ENCODE peak calls at places on chromosome 22, in five cellular contexts. G, D, N, R and U are unnamed samples.

GRCh38 chr22:44411226-44412135 is 86.6 kb downstream of the RTL6 start:
- DNase-seq in G (no peak), D (no peak), N (no peak), R (no peak), U (no peak)

GRCh38 chr22:23841736-23842404 is 3.1 kb upstream of the DERL3 start:
- DNase-seq in G (no peak), D (no peak), N (no peak), R (no peak), U (no peak)

GRCh38 chr22:25668437-25668836 is 73.6 kb upstream of the MYO18B start:
- DNase-seq in G (no peak), D (no peak), N (peak; percentile 65), R (no peak), U (no peak)

GRCh38 chr22:35524966-35525686 is 15.5 kb upstream of the RASD2 start:
- DNase-seq in G (peak; percentile 70), D (no peak), N (no peak), R (no peak), U (no peak)

GRCh38 chr22:23709107-23709506 is 18.3 kb downstream of the RGL4 start:
- DNase-seq in G (no peak), D (no peak), N (peak; percentile 10), R (no peak), U (no peak)

GRCh38 chr22:38202437-38203089 is 769 bp downstream of the MAFF start:
- DNase-seq in G (peak; percentile 60), D (peak; percentile 61), N (peak; percentile 90), R (peak; percentile 83), U (no peak)

GRCh38 chr22:44024288-44024908 is at the start of gene PARVB:
- DNase-seq in G (peak; percentile 34), D (no peak), N (no peak), R (peak; percentile 65), U (no peak)

GRCh38 chr22:30922151-30922611 is 46.4 kb downstream of the MORC2 start:
- DNase-seq in G (peak; percentile 80), D (no peak), N (peak; percentile 10), R (peak; percentile 90), U (no peak)

GRCh38 chr22:20405291-20405930 is 11.5 kb downstream of the ZNF74 start:
- DNase-seq in G (no peak), D (no peak), N (no peak), R (no peak), U (no peak)

GRCh38 chr22:31840581-31840980 is 86.8 kb downstream of the DEPDC5 start:
- DNase-seq in G (no peak), D (peak; percentile 12), N (no peak), R (no peak), U (no peak)

GRCh38 chr22:50192825-50193204 is 7.1 kb downstream of the TRABD start:
- DNase-seq in G (no peak), D (no peak), N (no peak), R (no peak), U (no peak)

GRCh38 chr22:35952576-35952975 is 76.0 kb downstream of the RBFOX2 start:
- DNase-seq in G (no peak), D (no peak), N (no peak), R (no peak), U (no peak)

GRCh38 chr22:49555526-49555925 is 272.1 kb downstream of the BRD1 start:
- DNase-seq in G (no peak), D (no peak), N (no peak), R (no peak), U (no peak)

GRCh38 chr22:50535113-50535512 is 5.3 kb upstream of the TYMP start:
- DNase-seq in G (no peak), D (no peak), N (no peak), R (no peak), U (no peak)

GRCh38 chr22:37303821-37304274 is 21.5 kb downstream of the CYTH4 start:
- DNase-seq in G (no peak), D (no peak), N (peak; percentile 88), R (peak; percentile 86), U (no peak)

GRCh38 chr22:38569972-38570840 is at the start of gene DMC1:
- DNase-seq in G (peak; percentile 74), D (peak; percentile 85), N (peak; percentile 83), R (peak; percentile 98), U (peak; percentile 81)

GRCh38 chr22:48743601-48744282 is 1083.9 kb downstream of the BRD1 start:
- DNase-seq in G (no peak), D (no peak), N (no peak), R (peak; percentile 28), U (no peak)

GRCh38 chr22:18977824-18978425 is 41.8 kb upstream of the PRODH start:
- DNase-seq in G (no peak), D (no peak), N (no peak), R (no peak), U (no peak)

GRCh38 chr22:24961217-24961844 is 8.8 kb downstream of the KIAA1671 start:
- DNase-seq in G (no peak), D (no peak), N (no peak), R (no peak), U (no peak)

GRCh38 chr22:49042066-49042465 is 785.6 kb downstream of the BRD1 start:
- DNase-seq in G (no peak), D (no peak), N (no peak), R (no peak), U (no peak)

GRCh38 chr22:20741634-20742581 is 32.0 kb upstream of the SERPIND1 start:
- DNase-seq in G (no peak), D (no peak), N (peak; percentile 18), R (no peak), U (no peak)

GRCh38 chr22:23405366-23405851 is 174.7 kb downstream of the IGLL1 start:
- DNase-seq in G (no peak), D (no peak), N (no peak), R (no peak), U (no peak)

GRCh38 chr22:41021039-41021654 is 70.0 kb downstream of the RBX1 start:
- DNase-seq in G (peak; percentile 16), D (no peak), N (no peak), R (peak; percentile 52), U (no peak)